ENCODE peak calls at places on chromosomes 16 and 17, in six cellular contexts. E, S, X, V, O and U are unnamed samples.
A peak's percentile ranks its signal among the peaks of the same experiment; 100 is the strongest.

GRCh38 chr16:3431779-3432219 is 11.5 kb downstream of the ZNF597 start:
- DNase-seq in E (no peak), S (peak; percentile 65), X (no peak), V (no peak), O (no peak), U (no peak)

GRCh38 chr16:85157372-85157771 is 45.1 kb upstream of the CIBAR2 start:
- DNase-seq in E (no peak), S (no peak), X (no peak), V (no peak), O (no peak), U (no peak)

GRCh38 chr16:68257251-68257905 is 6.9 kb upstream of the SLC7A6 start:
- DNase-seq in E (no peak), S (no peak), X (no peak), V (no peak), O (no peak), U (no peak)

GRCh38 chr16:22008215-22009142 is 568 bp downstream of the MOSMO start:
- DNase-seq in E (no peak), S (no peak), X (no peak), V (peak; percentile 72), O (no peak), U (no peak)

GRCh38 chr16:53094013-53094630 is 39.3 kb downstream of the CHD9 start:
- DNase-seq in E (no peak), S (peak; percentile 57), X (no peak), V (no peak), O (no peak), U (peak; percentile 45)

GRCh38 chr17:69525920-69526841 is 111.7 kb downstream of the MAP2K6 start:
- DNase-seq in E (peak; percentile 65), S (peak; percentile 47), X (no peak), V (peak; percentile 52), O (peak; percentile 73), U (no peak)

GRCh38 chr16:73290258-73290657 is 242.3 kb upstream of the ZFHX3 start:
- DNase-seq in E (no peak), S (no peak), X (no peak), V (no peak), O (no peak), U (no peak)

GRCh38 chr16:88301886-88302285 is 80.9 kb upstream of the ZNF469 start:
- DNase-seq in E (no peak), S (no peak), X (no peak), V (no peak), O (no peak), U (no peak)

GRCh38 chr17:36135465-36135864 is 31.8 kb downstream of the CCL4 start:
- DNase-seq in E (no peak), S (no peak), X (no peak), V (no peak), O (no peak), U (no peak)

GRCh38 chr16:57341441-57342303 is 16.9 kb upstream of the CCL22 start:
- DNase-seq in E (no peak), S (no peak), X (no peak), V (no peak), O (no peak), U (no peak)

GRCh38 chr16:27980919-27981670 is 82.4 kb downstream of the GSG1L start:
- DNase-seq in E (no peak), S (no peak), X (no peak), V (no peak), O (no peak), U (no peak)

GRCh38 chr17:77425791-77426641 is 285.2 kb downstream of the SEC14L1 start:
- DNase-seq in E (no peak), S (peak; percentile 86), X (no peak), V (no peak), O (no peak), U (no peak)

GRCh38 chr17:18246880-18247612 is 11.5 kb downstream of the FLII start:
- DNase-seq in E (no peak), S (peak; percentile 92), X (no peak), V (peak; percentile 98), O (no peak), U (no peak)

DNA sequence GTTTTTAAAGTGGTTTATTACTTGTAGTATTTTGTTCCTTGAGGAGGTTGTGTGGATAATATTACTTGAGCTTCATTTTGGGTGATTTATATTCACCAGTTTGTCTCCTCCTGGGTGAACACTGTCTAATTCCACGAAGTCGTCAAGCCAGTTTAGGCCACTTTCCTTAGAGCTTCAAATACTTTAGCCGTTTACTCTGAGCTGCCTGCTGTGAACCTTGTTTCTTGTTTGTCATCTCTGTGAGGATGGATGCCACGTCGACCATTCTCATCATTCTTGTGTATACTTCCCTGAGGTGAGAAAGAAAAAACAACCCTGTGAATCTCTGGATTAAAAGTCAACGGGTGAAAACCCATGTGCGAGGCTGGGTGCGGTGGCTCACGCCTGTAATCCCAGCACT is 9.0 kb downstream of the KRT24 start:
- DNase-seq in E (no peak), S (no peak), X (no peak), V (no peak), O (no peak), U (no peak)
- TF ChIP-seq ZNF274 in E (no peak), S (no peak), X (no peak), V (no peak), O (no peak), U (no peak)

DNA sequence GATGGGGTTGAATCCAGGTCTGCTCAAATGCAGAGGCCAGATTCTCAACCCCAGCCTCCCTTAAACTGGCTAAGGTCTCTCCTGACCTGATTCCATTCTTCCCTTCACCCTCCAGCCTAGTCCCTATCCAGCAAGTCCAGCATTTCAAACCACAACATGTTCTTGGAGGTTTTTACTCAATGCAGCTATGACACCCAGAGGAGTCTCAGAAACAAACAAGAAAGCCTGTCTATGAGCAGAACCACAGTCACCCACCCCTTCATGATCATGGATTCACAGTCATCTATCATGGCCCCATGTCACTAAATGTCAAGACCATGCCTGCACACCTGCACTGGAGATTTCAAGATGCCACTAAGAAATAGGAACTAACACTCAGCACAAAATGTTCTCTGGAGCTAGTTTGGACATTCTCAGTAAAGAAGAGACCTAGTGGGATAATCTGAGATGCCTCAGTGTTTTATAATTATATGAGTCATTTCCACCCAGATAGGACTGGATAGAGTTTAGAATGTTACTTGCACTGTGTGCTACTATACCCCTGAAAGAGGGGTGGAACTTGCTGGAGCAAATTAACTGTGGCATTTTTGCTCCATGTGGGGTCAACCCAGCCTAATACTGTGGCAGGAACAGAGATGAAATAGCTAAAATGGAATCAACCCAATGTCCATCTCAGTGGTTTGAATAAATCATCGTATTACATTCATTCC is 9.5 kb upstream of the METTL22 start:
- DNase-seq in E (no peak), S (no peak), X (no peak), V (no peak), O (no peak), U (no peak)
- TF ChIP-seq ZNF274 in E (no peak), S (no peak), X (no peak), V (no peak), O (no peak), U (no peak)

DNA sequence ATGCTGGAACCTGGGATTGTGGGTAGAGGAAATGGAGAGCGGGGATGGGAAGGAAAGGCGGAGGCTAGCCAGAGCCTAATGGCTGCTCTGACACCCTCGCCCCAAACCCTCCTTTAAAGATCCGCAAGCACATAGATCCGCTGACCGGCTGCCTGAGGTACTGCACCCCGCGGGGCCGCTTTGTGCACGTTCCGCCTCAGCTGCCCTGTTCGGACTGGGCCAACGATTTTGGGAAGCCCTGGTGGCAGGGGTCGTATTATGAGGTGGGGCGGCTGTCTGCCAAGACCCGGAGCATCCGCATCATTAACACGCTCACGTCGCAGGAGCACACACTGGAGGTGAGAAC is 657 bp downstream of the CYB5D1 start:
- DNase-seq in E (peak; percentile 52), S (peak; percentile 44), X (no peak), V (no peak), O (no peak), U (no peak)
- TF ChIP-seq ZNF274 in E (no peak), S (no peak), X (no peak), V (no peak), O (no peak), U (no peak)

GRCh38 chr16:75083826-75084225 is 32.8 kb downstream of the LDHD start:
- DNase-seq in E (no peak), S (no peak), X (no peak), V (no peak), O (no peak), U (no peak)

GRCh38 chr16:75079346-75079926 is 37.1 kb downstream of the LDHD start:
- DNase-seq in E (no peak), S (no peak), X (no peak), V (no peak), O (no peak), U (no peak)

GRCh38 chr16:75080205-75081029 is 36.2 kb downstream of the LDHD start:
- DNase-seq in E (no peak), S (no peak), X (no peak), V (no peak), O (no peak), U (no peak)

GRCh38 chr16:75078886-75079285 is 37.7 kb downstream of the LDHD start:
- DNase-seq in E (no peak), S (no peak), X (no peak), V (no peak), O (no peak), U (no peak)

GRCh38 chr16:75081179-75081859 is 35.3 kb downstream of the LDHD start:
- DNase-seq in E (no peak), S (no peak), X (no peak), V (no peak), O (no peak), U (no peak)
- TF ChIP-seq ZNF274 in E (no peak), S (no peak), X (no peak), V (no peak), O (no peak), U (no peak)

GRCh38 chr16:15916323-15916722 is 27.9 kb upstream of the CEP20 start:
- DNase-seq in E (no peak), S (no peak), X (no peak), V (no peak), O (no peak), U (no peak)

GRCh38 chr16:15907863-15908478 is 19.6 kb upstream of the CEP20 start:
- DNase-seq in E (peak; percentile 89), S (peak; percentile 91), X (no peak), V (peak; percentile 68), O (peak; percentile 91), U (peak; percentile 97)

GRCh38 chr16:15915555-15916081 is 27.2 kb upstream of the CEP20 start:
- DNase-seq in E (no peak), S (no peak), X (no peak), V (no peak), O (no peak), U (no peak)

GRCh38 chr16:15911198-15911597 is 22.8 kb upstream of the CEP20 start:
- DNase-seq in E (no peak), S (no peak), X (no peak), V (no peak), O (no peak), U (no peak)

GRCh38 chr16:15913046-15913698 is 24.8 kb upstream of the CEP20 start:
- DNase-seq in E (no peak), S (no peak), X (no peak), V (no peak), O (no peak), U (no peak)
- TF ChIP-seq ZNF274 in E (no peak), S (no peak), X (no peak), V (no peak), O (no peak), U (no peak)

GRCh38 chr16:19578378-19578851 is 22.9 kb downstream of the VPS35L start:
- DNase-seq in E (no peak), S (no peak), X (no peak), V (no peak), O (no peak), U (no peak)
- TF ChIP-seq ZNF274 in E (no peak), S (no peak), X (no peak), V (no peak), O (no peak), U (no peak)